ENCODE peak calls at places on chromosomes 13 and 19, in eight cellular contexts. F is GM12864, V is left ventricle myocardium inferior, G is nephron progenitor cell, U is suprapubic skin, H is psoas muscle, A is astrocyte of the cerebellum, C is heart right ventricle. D is an unnamed sample.

GRCh38 chr19:15124572-15125231 is 17.5 kb downstream of the SYDE1 start:
- DNase-seq in F (no peak), V (no peak), G (peak), U (no peak), H (no peak), A (no peak), C (no peak), D (peak)

GRCh38 chr19:20279516-20279915 is 112.5 kb downstream of the ZNF486 start:
- DNase-seq in F (no peak), V (no peak), G (no peak), U (no peak), H (no peak), A (no peak), C (no peak), D (no peak)

GRCh38 chr19:35140898-35141626 is 2.0 kb upstream of the FXYD7 start:
- DNase-seq in F (peak), V (peak), G (peak), U (peak), H (peak), A (peak), C (peak), D (peak)

GRCh38 chr13:21739771-21740170 is 68.9 kb downstream of the FGF9 start:
- DNase-seq in F (no peak), V (no peak), G (no peak), U (no peak), H (no peak), A (no peak), C (no peak), D (no peak)

GRCh38 chr19:35261356-35262100 is 7.2 kb upstream of the USF2 start:
- DNase-seq in F (no peak), V (no peak), G (no peak), U (peak), H (no peak), A (no peak), C (no peak), D (peak)

GRCh38 chr13:49536144-49536873 is 40.6 kb downstream of the PHF11 start:
- DNase-seq in F (no peak), V (no peak), G (no peak), U (no peak), H (no peak), A (no peak), C (no peak), D (no peak)

GRCh38 chr13:96090240-96091101 is 564 bp downstream of the HS6ST3 start:
- DNase-seq in F (no peak), V (peak), G (peak), U (no peak), H (peak), A (no peak), C (peak), D (no peak)

GRCh38 chr19:15195381-15195964 is 5.3 kb downstream of the NOTCH3 start:
- DNase-seq in F (no peak), V (peak), G (peak), U (no peak), H (peak), A (no peak), C (peak), D (peak)

GRCh38 chr13:101115762-101116161 is 300.5 kb downstream of the NALCN start:
- DNase-seq in F (no peak), V (no peak), G (no peak), U (no peak), H (no peak), A (peak), C (no peak), D (no peak)

GRCh38 chr13:45807520-45808099 is 43.9 kb downstream of the SIAH3 start:
- DNase-seq in F (peak), V (no peak), G (no peak), U (no peak), H (no peak), A (peak), C (no peak), D (peak)

GRCh38 chr19:51161266-51161665 is 19.2 kb downstream of the SIGLEC7 start:
- DNase-seq in F (no peak), V (no peak), G (no peak), U (no peak), H (no peak), A (no peak), C (no peak), D (no peak)

GRCh38 chr19:8321760-8322637 is 703 bp downstream of the RPS28 start:
- DNase-seq in F (no peak), V (no peak), G (no peak), U (no peak), H (no peak), A (no peak), C (no peak), D (no peak)

GRCh38 chr19:46975011-46975917 is 44.4 kb upstream of the NPAS1 start:
- DNase-seq in F (no peak), V (no peak), G (no peak), U (no peak), H (no peak), A (no peak), C (no peak), D (no peak)

GRCh38 chr13:30191491-30192100 is 115.8 kb downstream of the KATNAL1 start:
- DNase-seq in F (no peak), V (no peak), G (no peak), U (no peak), H (no peak), A (no peak), C (no peak), D (no peak)

GRCh38 chr13:49046002-49046401 is 70.3 kb downstream of the FNDC3A start:
- DNase-seq in F (no peak), V (no peak), G (no peak), U (no peak), H (no peak), A (no peak), C (no peak), D (no peak)

GRCh38 chr19:50573741-50574461 is 5.7 kb upstream of the LRRC4B start:
- DNase-seq in F (no peak), V (peak), G (no peak), U (no peak), H (no peak), A (no peak), C (no peak), D (no peak)

GRCh38 chr13:59771272-59771671 is 392.5 kb downstream of the DIAPH3 start:
- DNase-seq in F (no peak), V (no peak), G (no peak), U (no peak), H (no peak), A (no peak), C (no peak), D (peak)

GRCh38 chr13:25377244-25377962 is 5.6 kb downstream of the ATP8A2 start:
- DNase-seq in F (no peak), V (no peak), G (no peak), U (no peak), H (no peak), A (no peak), C (no peak), D (no peak)

GRCh38 chr13:25371158-25371557 is 616 bp upstream of the ATP8A2 start:
- DNase-seq in F (no peak), V (no peak), G (no peak), U (no peak), H (no peak), A (no peak), C (no peak), D (no peak)

GRCh38 chr13:25371608-25372274 is at the start of gene ATP8A2:
- DNase-seq in F (no peak), V (no peak), G (no peak), U (no peak), H (no peak), A (no peak), C (no peak), D (no peak)

GRCh38 chr13:25375727-25376358 is 4.1 kb downstream of the ATP8A2 start:
- DNase-seq in F (no peak), V (no peak), G (peak), U (no peak), H (no peak), A (peak), C (no peak), D (peak)

GRCh38 chr13:25372275-25373081 is 704 bp downstream of the ATP8A2 start:
- DNase-seq in F (no peak), V (no peak), G (peak), U (no peak), H (no peak), A (no peak), C (no peak), D (no peak)
- TF ChIP-seq CTCF in F (no peak), V (no peak), G (no peak), U (no peak), H (no peak), A (no peak), C (no peak), D (no peak)

DNA sequence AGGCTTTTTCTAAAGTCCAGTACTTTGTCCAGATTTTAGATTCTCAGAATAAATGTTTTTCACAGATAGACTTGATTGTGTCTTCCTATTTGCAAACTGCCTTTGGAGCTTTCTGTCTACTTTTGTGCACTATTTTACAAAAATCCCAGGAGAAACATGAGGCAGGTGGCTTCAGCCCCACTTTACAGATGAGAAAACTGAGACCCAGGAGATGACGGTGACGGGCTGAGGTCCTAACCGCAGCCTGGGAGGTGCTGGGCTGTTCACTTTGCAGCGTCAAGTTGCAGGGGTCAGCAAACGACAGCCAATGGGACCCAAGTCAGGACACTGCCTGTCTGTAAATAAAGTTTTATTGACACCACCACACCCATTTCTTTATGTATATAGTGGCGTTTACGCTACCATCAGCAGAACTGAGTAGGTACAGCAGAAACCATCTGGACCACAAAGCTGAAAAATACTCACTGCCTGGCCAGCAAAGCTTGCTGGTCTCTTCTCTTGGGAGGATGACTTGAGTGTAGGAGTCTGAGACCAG is 6.8 kb upstream of the KDM4B start:
- DNase-seq in F (no peak), V (no peak), G (no peak), U (no peak), H (no peak), A (no peak), C (no peak), D (no peak)
- TF ChIP-seq CTCF in F (no peak), V (no peak), G (no peak), U (no peak), H (no peak), A (no peak), C (no peak), D (no peak)

GRCh38 chr19:13195678-13196077 is 45.5 kb downstream of the IER2 start:
- DNase-seq in F (peak), V (no peak), G (peak), U (no peak), H (no peak), A (no peak), C (no peak), D (peak)
- TF ChIP-seq CTCF in F (peak), V (no peak), G (peak), U (no peak), H (no peak), A (no peak), C (no peak), D (no peak)

DNA sequence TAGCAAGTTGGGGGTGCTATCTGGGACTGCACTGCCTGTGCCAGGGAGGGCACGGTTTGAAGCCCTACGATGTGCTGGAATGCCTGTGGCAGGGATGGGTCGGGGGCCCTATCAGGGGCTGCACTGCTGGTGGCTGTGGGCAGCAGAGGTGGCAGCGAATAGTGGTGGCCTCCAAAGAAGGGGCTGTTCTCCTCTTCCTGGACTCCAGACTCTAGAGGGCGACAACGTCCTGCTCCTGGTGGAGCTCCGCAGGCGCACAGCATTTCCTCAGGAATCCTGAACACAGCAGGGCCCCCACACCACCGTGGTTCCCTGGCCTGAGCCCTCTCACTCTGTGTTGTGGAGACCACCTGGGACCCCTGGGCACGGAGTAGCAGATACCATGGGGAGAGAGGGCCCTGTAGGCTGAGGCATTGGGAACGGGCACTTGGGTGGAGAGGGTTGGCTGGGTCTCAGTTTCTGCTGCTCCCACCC is 145.6 kb downstream of the TNFRSF19 start:
- DNase-seq in F (no peak), V (no peak), G (peak), U (no peak), H (no peak), A (no peak), C (no peak), D (peak)
- TF ChIP-seq CTCF in F (peak), V (peak), G (no peak), U (no peak), H (no peak), A (peak), C (peak), D (peak)

GRCh38 chr13:111956261-111957151 is 110.4 kb upstream of the SOX1 start:
- DNase-seq in F (no peak), V (no peak), G (no peak), U (peak), H (no peak), A (no peak), C (no peak), D (no peak)
- TF ChIP-seq CTCF in F (no peak), V (no peak), G (no peak), U (no peak), H (no peak), A (no peak), C (no peak), D (no peak)

GRCh38 chr19:6022570-6023049 is 44.7 kb upstream of the RANBP3 start:
- DNase-seq in F (no peak), V (no peak), G (no peak), U (no peak), H (no peak), A (no peak), C (no peak), D (no peak)

GRCh38 chr19:6021878-6022569 is 44.1 kb upstream of the RANBP3 start:
- DNase-seq in F (peak), V (peak), G (peak), U (peak), H (peak), A (peak), C (peak), D (peak)

GRCh38 chr19:6020166-6020967 is 42.4 kb upstream of the RANBP3 start:
- DNase-seq in F (no peak), V (no peak), G (no peak), U (no peak), H (no peak), A (no peak), C (no peak), D (no peak)

GRCh38 chr19:6023085-6023682 is 45.2 kb upstream of the RANBP3 start:
- DNase-seq in F (no peak), V (no peak), G (no peak), U (no peak), H (no peak), A (no peak), C (no peak), D (no peak)

DNA sequence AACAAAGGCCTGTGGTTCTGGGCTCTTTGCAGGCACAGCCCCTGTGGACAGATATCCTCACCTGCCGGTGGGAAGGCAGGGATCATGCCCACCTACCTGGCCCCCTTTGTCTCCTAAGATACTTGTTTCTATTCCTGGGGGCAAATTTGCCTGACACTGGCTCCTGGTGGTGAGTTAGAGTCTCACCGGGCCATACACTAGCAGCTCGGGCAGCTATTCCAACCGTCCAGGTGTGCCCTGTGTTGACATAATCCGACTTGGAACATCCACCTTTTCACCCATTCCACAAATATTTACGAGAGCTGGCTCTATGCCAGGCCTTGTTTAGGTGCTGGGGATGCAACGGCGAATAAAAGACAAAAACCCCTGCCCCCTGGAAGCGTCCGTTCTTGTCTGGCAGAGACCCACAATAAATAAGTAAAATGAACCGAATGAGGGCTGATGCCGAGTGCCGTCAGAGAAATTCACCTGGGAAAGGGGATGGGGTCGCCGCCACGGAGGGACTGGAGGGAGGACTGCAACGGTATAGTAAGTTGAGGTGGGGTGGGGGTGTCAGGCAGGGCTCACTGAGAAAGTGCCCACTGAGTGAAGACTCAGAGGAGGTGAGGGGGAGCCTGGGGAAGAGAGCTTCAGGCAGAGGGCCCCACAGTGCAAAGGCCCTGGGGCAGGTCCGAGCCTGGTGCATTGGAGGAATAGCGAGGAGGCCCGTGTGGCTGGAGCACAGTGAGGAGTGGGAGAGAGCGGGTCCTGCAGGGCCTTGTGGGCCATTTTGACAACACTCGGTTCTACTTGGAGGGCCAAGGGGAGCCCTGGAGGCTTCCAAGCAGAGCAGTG is 43.2 kb upstream of the RANBP3 start:
- DNase-seq in F (no peak), V (no peak), G (no peak), U (no peak), H (no peak), A (no peak), C (no peak), D (no peak)
- TF ChIP-seq CTCF in F (no peak), V (no peak), G (no peak), U (no peak), H (no peak), A (no peak), C (no peak), D (no peak)

D was measured in Caco-2.